ENCODE peak calls at places on chromosome 5, in ten cellular contexts. V is bronchial epithelial cell; G is CD8-positive, alpha-beta memory T cell; E is tibial nerve; C is neural progenitor cell; N is SK-N-MC; O is spleen; K is fibroblast of lung; L is uterus; T is PC-9. J is an unnamed sample.

GRCh38 chr5:87081511-87082372 is 185.9 kb upstream of the RASA1 start:
- DNase-seq in V (no peak), G (peak; percentile 53), E (no peak), C (no peak), N (peak; percentile 59), O (no peak), K (no peak), L (no peak), T (no peak), J (peak; percentile 35)

GRCh38 chr5:54186108-54186507 is 124.3 kb downstream of the ARL15 start:
- DNase-seq in V (no peak), G (no peak), E (no peak), C (no peak), N (no peak), O (no peak), K (no peak), L (no peak), T (no peak), J (no peak)

GRCh38 chr5:94807985-94808384 is 189.5 kb downstream of the SLF1 start:
- DNase-seq in V (no peak), G (no peak), E (no peak), C (no peak), N (no peak), O (no peak), K (no peak), L (no peak), T (no peak), J (no peak)

GRCh38 chr5:141512390-141513020 is 23.6 kb downstream of the PCDHGC5 start:
- DNase-seq in V (peak; percentile 65), G (peak; percentile 88), E (peak; percentile 68), C (peak; percentile 91), N (no peak), O (peak; percentile 96), K (peak; percentile 59), L (peak; percentile 76), T (no peak), J (peak; percentile 88)

GRCh38 chr5:95969646-95970358 is 8.2 kb upstream of the ELL2 start:
- DNase-seq in V (peak; percentile 73), G (no peak), E (no peak), C (no peak), N (no peak), O (no peak), K (no peak), L (no peak), T (no peak), J (no peak)

GRCh38 chr5:91288117-91288516 is 95.0 kb downstream of the ARRDC3 start:
- DNase-seq in V (no peak), G (no peak), E (no peak), C (no peak), N (peak; percentile 30), O (no peak), K (peak; percentile 71), L (no peak), T (no peak), J (no peak)

GRCh38 chr5:38640012-38640395 is 83.6 kb upstream of the LIFR start:
- DNase-seq in V (peak; percentile 13), G (no peak), E (no peak), C (no peak), N (no peak), O (no peak), K (peak; percentile 53), L (no peak), T (no peak), J (no peak)

GRCh38 chr5:73066466-73066865 is 53.9 kb upstream of the TMEM171 start:
- DNase-seq in V (no peak), G (no peak), E (no peak), C (no peak), N (no peak), O (no peak), K (peak; percentile 86), L (no peak), T (no peak), J (no peak)

GRCh38 chr5:147509041-147509709 is 693 bp downstream of the DPYSL3 start:
- DNase-seq in V (no peak), G (no peak), E (no peak), C (peak; percentile 51), N (no peak), O (peak; percentile 75), K (peak; percentile 25), L (peak; percentile 39), T (no peak), J (no peak)

GRCh38 chr5:56321236-56321881 is 88.2 kb upstream of the ANKRD55 start:
- DNase-seq in V (no peak), G (no peak), E (no peak), C (no peak), N (no peak), O (no peak), K (no peak), L (no peak), T (no peak), J (no peak)

DNA sequence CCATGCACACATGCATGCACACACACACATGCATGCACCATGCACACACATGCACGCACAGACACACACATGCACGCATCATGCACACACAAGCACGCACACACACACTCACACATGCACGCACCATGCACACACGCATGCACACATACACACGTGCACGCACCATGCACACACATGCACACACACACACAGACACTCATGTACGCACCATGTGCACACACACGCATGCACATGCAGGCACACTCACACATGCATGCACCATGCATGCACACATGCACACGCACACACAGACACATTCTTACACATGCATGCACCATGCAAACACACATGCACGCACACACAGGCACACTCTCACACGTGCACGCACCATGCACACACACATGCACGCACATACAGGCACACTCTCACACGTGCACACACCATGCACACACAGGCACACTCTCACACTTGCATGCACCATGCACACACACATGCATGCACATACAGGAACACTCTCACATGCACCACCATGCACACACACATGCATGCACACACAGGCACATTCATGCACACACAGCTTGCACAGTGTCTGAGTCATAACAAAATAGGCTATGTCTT is 117.5 kb downstream of the TENT4A start:
- DNase-seq in V (no peak), G (no peak), E (no peak), C (no peak), N (no peak), O (no peak), K (peak; percentile 1), L (no peak), T (no peak), J (no peak)
- H3K4me3 ChIP-seq in V (no peak overlapping the region), G (no peak overlapping the region), E (no peak overlapping the region), C (no peak overlapping the region), N (no peak overlapping the region), O (no peak overlapping the region), K (no peak overlapping the region), L (no peak overlapping the region), T (no peak overlapping the region), J (no peak overlapping the region)

DNA sequence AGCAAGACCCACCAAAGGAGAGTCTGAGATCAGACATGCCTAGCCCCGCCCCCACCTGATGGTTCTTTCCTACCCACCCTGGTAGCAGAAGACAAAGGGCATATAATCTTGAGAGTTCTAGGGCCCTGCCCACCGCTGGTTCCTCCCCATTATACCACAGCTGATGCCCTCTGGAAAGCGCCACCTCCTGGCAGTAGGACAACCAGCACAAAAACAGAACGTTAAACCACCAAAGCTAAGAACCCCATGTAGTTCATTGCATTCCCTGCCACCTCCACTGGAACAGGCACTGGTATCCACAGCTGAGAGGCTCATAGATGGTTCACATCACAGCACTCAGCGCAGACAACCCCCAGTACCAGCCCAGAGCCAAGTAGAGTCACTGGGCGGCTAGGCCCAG is 81.2 kb upstream of the TRPC7 start:
- DNase-seq in V (no peak), G (no peak), E (no peak), C (no peak), N (no peak), O (no peak), K (no peak), L (no peak), T (no peak), J (no peak)
- H3K36me3 ChIP-seq in V (no peaks in the 10 kb centered on the region), G (no peaks in the 10 kb centered on the region), E (no peaks in the 10 kb centered on the region), C (peaks cover 7% of the 10 kb centered on the region), N (no peaks in the 10 kb centered on the region), O (no peaks in the 10 kb centered on the region), K (no peaks in the 10 kb centered on the region), L (no peaks in the 10 kb centered on the region), T (no peaks in the 10 kb centered on the region), J (no peaks in the 10 kb centered on the region)

GRCh38 chr5:163508753-163509152 is 3.3 kb downstream of the MAT2B start:
- DNase-seq in V (no peak), G (no peak), E (no peak), C (no peak), N (no peak), O (no peak), K (no peak), L (no peak), T (no peak), J (no peak)
- H3K4me3 ChIP-seq in V (peak overlapping the region; percentile 10), G (peak overlapping the region; percentile 47), E (peak overlapping the region; percentile 30), C (no peak overlapping the region), N (peak overlapping the region; percentile 61), O (no peak overlapping the region), K (peak overlapping the region; percentile 25), L (no peak overlapping the region), T (no peak overlapping the region), J (peak overlapping the region; percentile 27)

DNA sequence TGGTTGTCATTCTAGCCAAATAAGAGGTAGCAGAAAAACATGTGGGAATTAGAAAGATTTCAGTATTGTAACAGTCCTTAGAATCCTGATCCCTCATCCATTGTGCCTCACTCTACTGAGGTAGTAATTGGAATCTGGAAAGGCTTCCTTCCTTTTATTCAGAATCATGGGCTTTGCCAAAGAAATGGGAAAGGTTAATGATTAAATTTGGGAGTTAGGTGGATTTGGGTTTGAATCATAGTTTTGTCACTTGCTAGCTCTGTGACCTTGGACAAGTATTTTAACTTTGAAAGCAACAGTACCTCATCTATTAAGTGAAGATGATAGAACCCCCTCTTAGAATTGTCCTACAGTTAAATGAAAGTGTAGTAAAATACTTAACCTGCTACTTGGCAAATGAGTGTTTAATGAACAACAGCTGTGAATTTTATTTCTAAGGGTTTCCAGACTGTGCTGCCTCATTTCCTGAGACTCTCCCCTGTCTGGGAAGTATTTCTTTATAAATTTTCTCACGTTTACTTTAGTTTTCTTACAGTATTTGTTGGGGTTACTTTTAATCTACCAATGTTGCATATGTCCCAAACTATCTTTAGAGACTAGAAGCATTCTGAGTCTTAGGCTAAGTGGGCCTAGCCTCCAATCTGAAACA is 11.7 kb downstream of the SPDL1 start:
- DNase-seq in V (no peak), G (no peak), E (no peak), C (no peak), N (no peak), O (no peak), K (peak; percentile 27), L (no peak), T (no peak), J (no peak)
- H3K36me3 ChIP-seq in V (peaks cover 1% of the 10 kb centered on the region), G (peaks cover 13% of the 10 kb centered on the region), E (no peaks in the 10 kb centered on the region), C (peaks cover 72% of the 10 kb centered on the region), N (peaks cover 94% of the 10 kb centered on the region), O (peaks cover 34% of the 10 kb centered on the region), K (peaks cover 5% of the 10 kb centered on the region), L (no peaks in the 10 kb centered on the region), T (peaks cover 77% of the 10 kb centered on the region), J (peaks cover 82% of the 10 kb centered on the region)

J was measured in stomach.